ENCODE peak calls at places on chromosome X, in seven cellular contexts. C, R, B, G, U, V and A are unnamed samples. For H3K4me1, the result is how much of the 10 kb centered on the place peaks cover.

GRCh38 chrX:133970021-133970550 is 15.3 kb downstream of the GPC3 start:
- DNase-seq in U (no peak), V (peak), G (no peak), B (no peak), C (no peak), R (no peak), A (no peak)

GRCh38 chrX:111483140-111483539 is 28.3 kb upstream of the SERTM2 start:
- DNase-seq in G (no peak), V (no peak), R (no peak), C (no peak), B (no peak), U (no peak), A (no peak)

GRCh38 chrX:25131055-25131454 is 115.3 kb upstream of the ARX start:
- DNase-seq in G (no peak), C (no peak), B (no peak), V (no peak), R (peak), U (peak), A (no peak)

GRCh38 chrX:147565239-147565638 is 346.5 kb upstream of the FMR1 start:
- DNase-seq in V (no peak), G (no peak), U (peak), C (peak), B (no peak), R (no peak), A (no peak)

GRCh38 chrX:135490979-135491514 is 29.4 kb upstream of the INTS6L start:
- DNase-seq in G (no peak), B (no peak), R (no peak), C (no peak), V (no peak), U (no peak), A (no peak)

GRCh38 chrX:44344687-44345086 is 1.2 kb upstream of the EFHC2 start:
- DNase-seq in G (no peak), B (no peak), R (no peak), U (no peak), C (no peak), V (no peak), A (no peak)

GRCh38 chrX:12947545-12948235 is 27.2 kb upstream of the TMSB4X start:
- DNase-seq in U (no peak), B (no peak), G (no peak), V (no peak), C (no peak), R (no peak), A (no peak)

GRCh38 chrX:30787012-30787411 is 102.0 kb downstream of the TAB3 start:
- DNase-seq in G (no peak), C (no peak), R (no peak), V (no peak), B (no peak), U (no peak), A (peak)

GRCh38 chrX:120769576-120770341 is 105.9 kb downstream of the CT47B1 start:
- DNase-seq in C (peak), B (no peak), U (peak), R (peak), V (peak), G (peak), A (no peak)

GRCh38 chrX:9789555-9789954 is 3.3 kb downstream of the SHROOM2 start:
- DNase-seq in B (peak), C (no peak), U (no peak), V (peak), G (no peak), R (no peak), A (no peak)
- H3K9ac ChIP-seq in B (no peak), C (no peak), U (no peak), V (no peak), G (no peak), R (no peak), A (no peak)

GRCh38 chrX:40117715-40118285 is 20.0 kb upstream of the BCOR start:
- DNase-seq in U (no peak), R (no peak), G (no peak), V (no peak), C (no peak), B (no peak), A (no peak)
- H3K4me1 ChIP-seq in U (under half), R (under half), G (under half), V (under half), C (under half), B (under half), A (under half)

GRCh38 chrX:139933904-139934303 is 1.1 kb upstream of the ATP11C start:
- DNase-seq in U (no peak), R (no peak), V (no peak), B (no peak), C (no peak), G (no peak), A (no peak)

GRCh38 chrX:139930923-139931645 is 1.8 kb downstream of the ATP11C start:
- DNase-seq in R (no peak), U (peak), V (peak), C (peak), G (peak), B (no peak), A (no peak)

GRCh38 chrX:139931646-139932076 is 1.2 kb downstream of the ATP11C start:
- DNase-seq in U (no peak), G (peak), R (no peak), B (no peak), C (no peak), V (no peak), A (no peak)

GRCh38 chrX:139932901-139933796 is at the start of gene ATP11C:
- DNase-seq in R (peak), C (peak), G (peak), B (peak), U (peak), V (peak), A (peak)

DNA sequence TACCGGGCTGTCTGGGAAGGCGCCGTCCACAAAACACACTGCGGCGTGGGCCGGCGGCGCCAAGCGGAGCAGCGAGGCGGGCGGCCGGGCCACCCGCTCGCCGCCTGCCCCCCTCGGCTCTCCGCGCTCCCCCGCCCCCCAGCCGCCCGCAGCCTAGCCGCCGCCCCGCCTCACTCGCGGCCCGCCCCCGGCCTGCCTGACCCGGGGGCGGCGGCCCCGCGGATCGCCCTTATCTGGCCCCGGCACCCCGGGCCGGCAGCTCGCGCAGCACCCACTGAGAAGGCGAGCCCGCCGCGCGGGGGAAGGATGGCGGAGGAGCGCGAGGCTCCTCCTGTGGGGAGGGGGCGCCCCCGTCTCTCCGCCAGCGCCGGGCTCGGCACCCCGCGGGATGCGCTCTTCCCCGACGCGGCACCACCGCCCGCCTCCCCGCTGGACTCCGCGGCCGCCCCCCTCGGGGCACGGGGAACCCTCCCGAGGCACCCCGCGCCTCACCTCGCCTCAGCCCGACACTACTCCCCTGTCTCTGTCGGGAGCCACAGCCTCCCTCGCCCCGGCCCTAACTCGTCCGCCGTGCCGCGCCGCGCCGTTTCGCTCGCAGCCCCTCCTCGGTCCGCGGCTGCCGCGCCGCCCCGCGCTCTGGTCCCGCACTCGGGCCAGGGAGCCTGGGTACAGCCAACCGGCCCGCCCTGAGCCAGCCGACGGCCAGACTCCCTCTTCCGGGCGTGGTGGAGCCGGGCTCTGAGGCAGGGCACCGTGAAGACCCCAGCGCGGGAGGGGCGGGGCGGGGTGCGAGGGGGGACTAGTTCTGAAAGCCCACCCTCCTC is 564 bp downstream of the ATP11C start:
- DNase-seq in U (peak), G (peak), B (no peak), R (peak), V (peak), C (peak), A (peak)
- H3K4me3 ChIP-seq in U (peak), G (peak), B (peak), R (peak), V (peak), C (peak), A (peak)

DNA sequence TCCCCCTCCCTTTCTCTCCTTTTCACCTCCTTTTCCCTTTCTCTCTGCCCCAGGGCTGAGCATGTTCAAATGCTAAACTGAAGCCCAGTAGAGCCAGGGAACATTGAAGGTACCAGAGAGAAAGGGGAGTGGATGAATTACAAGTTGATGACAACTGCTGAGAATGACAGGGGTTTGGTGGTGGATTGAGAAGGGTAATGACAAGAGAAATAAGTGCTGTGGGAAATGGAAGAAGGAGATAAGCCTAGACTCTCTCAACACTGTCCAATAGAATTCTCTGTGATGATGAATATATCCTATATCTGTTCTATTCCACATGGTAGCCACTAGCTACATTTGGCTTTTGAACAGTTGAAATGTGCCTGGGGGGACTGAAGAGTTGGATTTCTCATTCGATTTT is 154.5 kb downstream of the TMEM164 start:
- DNase-seq in V (no peak), G (no peak), C (no peak), R (no peak), U (no peak), B (no peak), A (no peak)
- H3K9ac ChIP-seq in V (no peak), G (no peak), C (no peak), R (no peak), U (no peak), B (no peak), A (no peak)

DNA sequence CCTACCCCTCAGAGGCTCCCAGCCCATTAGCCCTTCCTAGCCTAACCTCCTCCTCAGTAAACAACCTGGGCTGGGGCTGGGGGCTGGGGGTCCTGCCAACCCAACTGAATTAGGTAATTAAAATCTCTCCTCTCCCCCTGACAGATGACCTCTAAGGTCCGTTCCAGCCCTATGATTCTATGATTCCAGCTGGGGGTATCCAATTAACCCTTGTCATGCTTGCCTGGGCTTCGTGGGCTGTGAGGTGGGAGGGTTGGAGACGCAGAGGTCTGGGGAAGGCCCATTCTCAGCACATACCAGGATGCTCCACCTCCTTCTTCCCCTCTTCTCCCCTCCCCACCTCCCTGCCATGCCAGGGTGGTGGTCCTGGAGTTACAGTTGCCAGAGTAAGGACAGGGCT is 81.9 kb downstream of the EFNB1 start:
- DNase-seq in V (no peak), B (no peak), U (no peak), R (no peak), C (no peak), G (no peak), A (no peak)
- H3K4me1 ChIP-seq in V (under half), B (under half), U (under half), R (under half), C (under half), G (under half), A (under half)

GRCh38 chrX:3345281-3346081 is 971 bp downstream of the MXRA5 start:
- DNase-seq in G (peak), B (no peak), U (no peak), C (peak), V (peak), R (no peak), A (peak)
- H3K4me3 ChIP-seq in G (peak), B (peak), U (no peak), C (peak), V (peak), R (peak), A (peak)

GRCh38 chrX:154063234-154063633 is 34.3 kb downstream of the MECP2 start:
- DNase-seq in B (no peak), V (no peak), U (no peak), R (no peak), C (no peak), G (no peak), A (no peak)
- H3K9ac ChIP-seq in B (no peak), V (no peak), U (no peak), R (no peak), C (no peak), G (no peak), A (no peak)

DNA sequence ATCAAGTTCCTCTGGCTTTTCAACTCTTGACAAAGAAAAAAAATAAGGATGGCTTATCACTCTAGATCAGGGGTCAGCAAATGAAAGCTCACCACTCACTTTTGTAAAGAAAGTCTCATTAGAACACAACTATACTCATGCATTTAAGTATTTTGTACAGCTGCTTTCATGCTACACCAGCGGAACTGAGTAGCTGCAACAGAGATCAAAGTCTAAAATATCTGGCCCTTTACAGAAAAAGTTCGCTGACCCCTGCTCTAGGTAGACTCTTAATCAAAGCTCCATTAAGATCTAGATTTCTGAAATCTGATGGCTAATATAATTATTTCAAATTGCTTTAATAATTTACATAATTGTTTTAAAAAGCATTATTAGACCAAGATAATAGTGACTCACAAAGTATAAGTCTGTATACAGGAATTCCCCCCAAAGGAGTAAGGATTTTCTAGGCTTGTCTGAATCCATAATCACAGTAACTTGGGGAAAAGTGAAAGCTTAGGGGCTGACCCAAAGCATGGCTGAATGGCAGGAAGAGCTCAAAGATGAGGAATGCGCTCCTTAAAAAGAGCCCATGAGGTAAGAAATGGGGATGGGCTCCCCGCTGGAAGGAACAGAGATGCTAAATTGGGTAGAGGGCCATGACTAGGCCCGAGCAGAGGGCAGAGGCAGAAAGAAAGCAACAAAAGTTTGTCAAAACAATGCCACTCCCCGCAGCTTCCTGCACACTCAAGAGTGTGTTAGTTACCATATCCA is 140.3 kb downstream of the SH3KBP1 start:
- DNase-seq in R (no peak), U (no peak), V (peak), G (no peak), B (no peak), C (no peak), A (no peak)
- H3K4me1 ChIP-seq in R (under half), U (under half), V (under half), G (under half), B (under half), C (under half), A (under half)